ENCODE peak calls at places on chromosomes 1 and 21, in five cellular contexts. One of them, this sample, is unnamed.

GRCh38 chr1:217260676-217261075 is 370.2 kb downstream of the GPATCH2 start:
- DNase-seq in neural crest cell: no peak
- DNase-seq in fibroblast of villous mesenchyme: no peak
- DNase-seq in BJ: no peak
- DNase-seq in CD4-positive, alpha-beta T cell: no peak
- DNase-seq in this sample: no peak

GRCh38 chr21:38340131-38340530 is 83.3 kb downstream of the KCNJ15 start:
- DNase-seq in neural crest cell: no peak
- DNase-seq in fibroblast of villous mesenchyme: no peak
- DNase-seq in BJ: no peak
- DNase-seq in CD4-positive, alpha-beta T cell: no peak
- DNase-seq in this sample: no peak

GRCh38 chr1:211472724-211473123 is 19.2 kb downstream of the RD3 start:
- DNase-seq in neural crest cell: no peak
- DNase-seq in fibroblast of villous mesenchyme: no peak
- DNase-seq in BJ: no peak
- DNase-seq in CD4-positive, alpha-beta T cell: no peak
- DNase-seq in this sample: no peak

GRCh38 chr1:114828251-114828650 is 26.4 kb upstream of the SYCP1 start:
- DNase-seq in neural crest cell: no peak
- DNase-seq in fibroblast of villous mesenchyme: peak; percentile 5
- DNase-seq in BJ: no peak
- DNase-seq in CD4-positive, alpha-beta T cell: no peak
- DNase-seq in this sample: no peak

GRCh38 chr1:193402977-193403376 is 216.6 kb upstream of the B3GALT2 start:
- DNase-seq in neural crest cell: no peak
- DNase-seq in fibroblast of villous mesenchyme: no peak
- DNase-seq in BJ: no peak
- DNase-seq in CD4-positive, alpha-beta T cell: no peak
- DNase-seq in this sample: no peak

GRCh38 chr1:11746795-11747487 is 11.0 kb downstream of the AGTRAP start:
- DNase-seq in neural crest cell: no peak
- DNase-seq in fibroblast of villous mesenchyme: no peak
- DNase-seq in BJ: no peak
- DNase-seq in CD4-positive, alpha-beta T cell: no peak
- DNase-seq in this sample: no peak

GRCh38 chr1:116731439-116731838 is 22.8 kb upstream of the CD2 start:
- DNase-seq in neural crest cell: no peak
- DNase-seq in fibroblast of villous mesenchyme: no peak
- DNase-seq in BJ: no peak
- DNase-seq in CD4-positive, alpha-beta T cell: no peak
- DNase-seq in this sample: no peak

GRCh38 chr1:205595861-205596260 is 36.0 kb downstream of the ELK4 start:
- DNase-seq in neural crest cell: no peak
- DNase-seq in fibroblast of villous mesenchyme: no peak
- DNase-seq in BJ: no peak
- DNase-seq in CD4-positive, alpha-beta T cell: no peak
- DNase-seq in this sample: no peak

GRCh38 chr1:158045639-158046038 is 52.2 kb downstream of the KIRREL1 start:
- DNase-seq in neural crest cell: no peak
- DNase-seq in fibroblast of villous mesenchyme: peak; percentile 72
- DNase-seq in BJ: peak; percentile 50
- DNase-seq in CD4-positive, alpha-beta T cell: no peak
- DNase-seq in this sample: no peak

GRCh38 chr1:39178541-39179431 is 25.7 kb upstream of the MACF1 start:
- DNase-seq in neural crest cell: no peak
- DNase-seq in fibroblast of villous mesenchyme: peak; percentile 63
- DNase-seq in BJ: peak; percentile 27
- DNase-seq in CD4-positive, alpha-beta T cell: no peak
- DNase-seq in this sample: no peak

GRCh38 chr1:74113333-74113732 is 84.6 kb downstream of the LRRIQ3 start:
- DNase-seq in neural crest cell: no peak
- DNase-seq in fibroblast of villous mesenchyme: no peak
- DNase-seq in BJ: no peak
- DNase-seq in CD4-positive, alpha-beta T cell: no peak
- DNase-seq in this sample: no peak

GRCh38 chr1:161274874-161275273 is 16.3 kb downstream of the PCP4L1 start:
- DNase-seq in neural crest cell: no peak
- DNase-seq in fibroblast of villous mesenchyme: no peak
- DNase-seq in BJ: no peak
- DNase-seq in CD4-positive, alpha-beta T cell: no peak
- DNase-seq in this sample: no peak

GRCh38 chr1:25809283-25809926 is 9.4 kb downstream of the SELENON start:
- DNase-seq in neural crest cell: no peak
- DNase-seq in fibroblast of villous mesenchyme: no peak
- DNase-seq in BJ: no peak
- DNase-seq in CD4-positive, alpha-beta T cell: no peak
- DNase-seq in this sample: peak; percentile 79

GRCh38 chr21:40976198-40977114 is 129.5 kb upstream of the DSCAM start:
- DNase-seq in neural crest cell: no peak
- DNase-seq in fibroblast of villous mesenchyme: no peak
- DNase-seq in BJ: no peak
- DNase-seq in CD4-positive, alpha-beta T cell: no peak
- DNase-seq in this sample: no peak

GRCh38 chr1:231172411-231172810 is 10.6 kb downstream of the TRIM67 start:
- DNase-seq in neural crest cell: no peak
- DNase-seq in fibroblast of villous mesenchyme: no peak
- DNase-seq in BJ: no peak
- DNase-seq in CD4-positive, alpha-beta T cell: no peak
- DNase-seq in this sample: no peak

GRCh38 chr1:77546890-77547289 is 135.6 kb downstream of the ZZZ3 start:
- DNase-seq in neural crest cell: no peak
- DNase-seq in fibroblast of villous mesenchyme: no peak
- DNase-seq in BJ: no peak
- DNase-seq in CD4-positive, alpha-beta T cell: no peak
- DNase-seq in this sample: no peak

GRCh38 chr1:230236301-230236700 is 169.3 kb downstream of the GALNT2 start:
- DNase-seq in neural crest cell: no peak
- DNase-seq in fibroblast of villous mesenchyme: peak; percentile 20
- DNase-seq in BJ: no peak
- DNase-seq in CD4-positive, alpha-beta T cell: no peak
- DNase-seq in this sample: no peak

GRCh38 chr1:7345516-7345915 is 425.6 kb upstream of the VAMP3 start:
- DNase-seq in neural crest cell: no peak
- DNase-seq in fibroblast of villous mesenchyme: no peak
- DNase-seq in BJ: no peak
- DNase-seq in CD4-positive, alpha-beta T cell: no peak
- DNase-seq in this sample: no peak

GRCh38 chr1:74422379-74423155 is 89.8 kb downstream of the LRRC53 start:
- DNase-seq in neural crest cell: no peak
- DNase-seq in fibroblast of villous mesenchyme: no peak
- DNase-seq in BJ: no peak
- DNase-seq in CD4-positive, alpha-beta T cell: no peak
- DNase-seq in this sample: no peak

GRCh38 chr21:38524168-38525153 is 26.2 kb upstream of the ERG start:
- DNase-seq in neural crest cell: no peak
- DNase-seq in fibroblast of villous mesenchyme: no peak
- DNase-seq in BJ: no peak
- DNase-seq in CD4-positive, alpha-beta T cell: no peak
- DNase-seq in this sample: no peak

GRCh38 chr21:41713495-41714281 is 53.2 kb downstream of the RIPK4 start:
- DNase-seq in neural crest cell: no peak
- DNase-seq in fibroblast of villous mesenchyme: no peak
- DNase-seq in BJ: no peak
- DNase-seq in CD4-positive, alpha-beta T cell: no peak
- DNase-seq in this sample: no peak

GRCh38 chr1:88683516-88683847 is 591 bp upstream of the PKN2 start:
- DNase-seq in neural crest cell: peak; percentile 30
- DNase-seq in fibroblast of villous mesenchyme: no peak
- DNase-seq in BJ: peak; percentile 5
- DNase-seq in CD4-positive, alpha-beta T cell: peak; percentile 53
- DNase-seq in this sample: no peak

GRCh38 chr1:44849575-44850132 is 6.6 kb upstream of the PTCH2 start:
- DNase-seq in neural crest cell: no peak
- DNase-seq in fibroblast of villous mesenchyme: no peak
- DNase-seq in BJ: no peak
- DNase-seq in CD4-positive, alpha-beta T cell: no peak
- DNase-seq in this sample: no peak

GRCh38 chr1:233057836-233058235 is 107.4 kb downstream of the NTPCR start:
- DNase-seq in neural crest cell: no peak
- DNase-seq in fibroblast of villous mesenchyme: no peak
- DNase-seq in BJ: no peak
- DNase-seq in CD4-positive, alpha-beta T cell: no peak
- DNase-seq in this sample: no peak

GRCh38 chr1:223084466-223084865 is 58.6 kb downstream of the TLR5 start:
- DNase-seq in neural crest cell: no peak
- DNase-seq in fibroblast of villous mesenchyme: no peak
- DNase-seq in BJ: no peak
- DNase-seq in CD4-positive, alpha-beta T cell: no peak
- DNase-seq in this sample: no peak

GRCh38 chr1:41806472-41807155 is 112.1 kb downstream of the HIVEP3 start:
- DNase-seq in neural crest cell: no peak
- DNase-seq in fibroblast of villous mesenchyme: no peak
- DNase-seq in BJ: no peak
- DNase-seq in CD4-positive, alpha-beta T cell: peak; percentile 13
- DNase-seq in this sample: no peak

GRCh38 chr1:1203561-1204424 is 2.6 kb downstream of the TNFRSF18 start:
- DNase-seq in neural crest cell: no peak
- DNase-seq in fibroblast of villous mesenchyme: no peak
- DNase-seq in BJ: no peak
- DNase-seq in CD4-positive, alpha-beta T cell: no peak
- DNase-seq in this sample: no peak

DNA sequence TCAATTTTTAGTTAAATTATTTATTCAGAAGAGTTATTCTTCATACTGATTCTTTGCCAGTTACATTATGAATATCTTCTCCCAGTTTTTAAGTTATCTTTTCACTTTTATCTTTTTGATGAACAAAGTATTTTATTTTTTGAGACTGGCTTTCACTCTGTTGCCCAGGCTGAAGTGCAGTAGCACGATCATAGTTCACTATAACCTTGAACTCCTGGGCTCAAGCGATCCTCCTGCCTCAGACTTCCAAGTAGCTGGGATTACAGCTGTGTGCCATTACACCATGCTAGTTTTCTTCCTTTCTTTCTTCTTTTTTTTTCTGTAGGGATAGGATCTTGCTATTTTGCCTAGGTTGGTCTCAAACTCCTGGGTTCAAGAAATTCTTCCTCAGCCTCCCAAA is 3.5 kb downstream of the GORAB start:
- DNase-seq in neural crest cell: no peak
- DNase-seq in fibroblast of villous mesenchyme: no peak
- DNase-seq in BJ: no peak
- DNase-seq in CD4-positive, alpha-beta T cell: no peak
- DNase-seq in this sample: no peak
- TF ChIP-seq CTCF in neural crest cell: no peak
- TF ChIP-seq CTCF in fibroblast of villous mesenchyme: no peak
- TF ChIP-seq CTCF in BJ: no peak
- TF ChIP-seq CTCF in CD4-positive, alpha-beta T cell: no peak
- TF ChIP-seq CTCF in this sample: no peak

DNA sequence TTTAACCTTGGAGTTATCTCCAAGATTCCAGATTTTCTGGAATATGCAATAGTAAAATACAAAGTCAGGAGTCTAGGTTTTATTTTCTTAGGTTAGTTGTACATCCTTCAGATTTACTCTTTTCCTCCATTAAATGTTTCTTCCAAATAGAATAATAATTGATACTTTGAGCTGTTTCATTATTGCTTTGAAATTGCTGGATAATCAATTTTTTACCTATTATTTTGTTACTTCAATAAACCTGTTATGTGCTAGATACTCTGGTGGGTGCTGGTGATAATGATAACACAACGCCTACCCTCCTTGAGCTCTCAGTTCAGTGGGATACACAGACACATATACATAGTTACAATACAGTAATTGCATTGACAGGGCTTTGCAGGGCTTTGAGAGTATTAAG is 79.4 kb downstream of the GPR161 start:
- DNase-seq in neural crest cell: no peak
- DNase-seq in fibroblast of villous mesenchyme: no peak
- DNase-seq in BJ: no peak
- DNase-seq in CD4-positive, alpha-beta T cell: no peak
- DNase-seq in this sample: no peak
- TF ChIP-seq CTCF in neural crest cell: no peak
- TF ChIP-seq CTCF in fibroblast of villous mesenchyme: no peak
- TF ChIP-seq CTCF in BJ: no peak
- TF ChIP-seq CTCF in CD4-positive, alpha-beta T cell: no peak
- TF ChIP-seq CTCF in this sample: no peak

DNA sequence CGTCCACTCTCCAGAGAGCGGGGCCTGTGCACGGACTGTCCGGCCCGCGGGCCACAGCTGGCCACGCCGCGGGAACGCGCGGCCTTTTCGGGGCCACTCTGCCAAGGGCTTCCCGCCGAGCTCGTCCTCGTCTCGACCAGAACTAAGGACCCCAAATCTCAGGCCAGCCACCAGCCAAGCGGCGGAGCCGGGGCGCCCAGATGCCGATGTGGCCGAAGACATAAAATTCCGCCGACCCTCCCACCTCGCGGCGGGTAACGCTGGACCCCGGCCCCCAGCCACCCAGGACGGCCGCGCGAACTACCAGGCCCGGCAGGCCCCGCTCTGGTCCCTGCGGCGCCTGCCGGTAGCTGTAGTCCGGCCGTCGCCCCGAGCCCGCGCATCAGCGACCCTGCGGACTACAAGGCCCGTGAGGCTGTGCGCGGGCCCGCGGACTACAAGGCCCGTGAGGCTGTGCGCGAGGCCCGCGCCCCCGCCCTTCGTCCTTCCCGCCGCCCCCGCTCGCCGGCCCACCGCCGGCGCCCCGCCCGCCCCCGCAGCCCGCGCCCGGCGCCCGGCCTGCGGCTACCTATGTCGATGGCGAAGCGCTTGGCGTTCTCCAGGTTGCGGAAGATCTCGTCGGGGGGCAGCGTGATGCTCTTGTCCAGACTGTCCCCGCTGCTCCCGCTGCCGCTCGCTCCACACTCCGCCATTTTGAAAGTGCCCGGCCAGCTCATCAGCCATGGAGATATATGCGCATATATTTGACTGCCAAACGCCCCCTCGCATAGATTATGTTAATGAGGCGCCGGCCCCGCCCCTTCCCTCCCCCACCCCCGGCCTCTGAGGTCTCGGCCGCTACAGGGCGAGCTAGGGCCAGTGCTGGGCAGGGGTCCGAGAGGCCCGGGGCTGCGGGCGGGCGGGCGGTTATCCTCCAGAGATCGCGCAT is at the start of gene PANK4:
- DNase-seq in neural crest cell: peak; percentile 80
- DNase-seq in fibroblast of villous mesenchyme: peak; percentile 95
- DNase-seq in BJ: no peak
- DNase-seq in CD4-positive, alpha-beta T cell: peak; percentile 88
- DNase-seq in this sample: peak; percentile 91
- TF ChIP-seq CTCF in neural crest cell: no peak
- TF ChIP-seq CTCF in fibroblast of villous mesenchyme: peak; percentile 27
- TF ChIP-seq CTCF in BJ: peak; percentile 11
- TF ChIP-seq CTCF in CD4-positive, alpha-beta T cell: no peak
- TF ChIP-seq CTCF in this sample: no peak

GRCh38 chr1:85259118-85259865 is at the start of gene C1orf52:
- DNase-seq in neural crest cell: peak; percentile 100
- DNase-seq in fibroblast of villous mesenchyme: peak; percentile 95
- DNase-seq in BJ: peak; percentile 44
- DNase-seq in CD4-positive, alpha-beta T cell: peak; percentile 93
- DNase-seq in this sample: peak; percentile 92

GRCh38 chr1:85258536-85259117 is 835 bp downstream of the C1orf52 start:
- DNase-seq in neural crest cell: no peak
- DNase-seq in fibroblast of villous mesenchyme: no peak
- DNase-seq in BJ: no peak
- DNase-seq in CD4-positive, alpha-beta T cell: no peak
- DNase-seq in this sample: no peak

GRCh38 chr1:85264150-85264549 is 4.7 kb upstream of the C1orf52 start:
- DNase-seq in neural crest cell: no peak
- DNase-seq in fibroblast of villous mesenchyme: no peak
- DNase-seq in BJ: no peak
- DNase-seq in CD4-positive, alpha-beta T cell: no peak
- DNase-seq in this sample: no peak

GRCh38 chr1:85262985-85263384 is 3.5 kb upstream of the C1orf52 start:
- DNase-seq in neural crest cell: no peak
- DNase-seq in fibroblast of villous mesenchyme: no peak
- DNase-seq in BJ: no peak
- DNase-seq in CD4-positive, alpha-beta T cell: no peak
- DNase-seq in this sample: no peak

GRCh38 chr1:85259866-85260345 is 444 bp upstream of the C1orf52 start:
- DNase-seq in neural crest cell: no peak
- DNase-seq in fibroblast of villous mesenchyme: no peak
- DNase-seq in BJ: no peak
- DNase-seq in CD4-positive, alpha-beta T cell: no peak
- DNase-seq in this sample: no peak
- TF ChIP-seq CTCF in neural crest cell: no peak
- TF ChIP-seq CTCF in fibroblast of villous mesenchyme: no peak
- TF ChIP-seq CTCF in BJ: no peak
- TF ChIP-seq CTCF in CD4-positive, alpha-beta T cell: peak; percentile 37
- TF ChIP-seq CTCF in this sample: no peak

This sample was measured in HL-60.